ENCODE peak calls at places on chromosomes 3 and 15, in seven cellular contexts. One of them, this sample, is unnamed.

GRCh38 chr3:69250014-69250413 is 127.6 kb upstream of the LMOD3 start:
- DNase-seq in psoas muscle: no peak
- DNase-seq in fibroblast of lung: peak; percentile 34
- DNase-seq in DND-41: peak; percentile 12
- DNase-seq in WTC11: peak; percentile 65
- DNase-seq in BJ: no peak
- DNase-seq in lower lobe of right lung: no peak
- DNase-seq in this sample: no peak

GRCh38 chr3:110528305-110529121 is 543.1 kb upstream of the NECTIN3 start:
- DNase-seq in psoas muscle: no peak
- DNase-seq in DND-41: no peak
- DNase-seq in fibroblast of lung: no peak
- DNase-seq in WTC11: no peak
- DNase-seq in lower lobe of right lung: no peak
- DNase-seq in BJ: no peak
- DNase-seq in this sample: no peak

GRCh38 chr15:23983500-23984259 is 296.6 kb upstream of the NDN start:
- DNase-seq in BJ: no peak
- DNase-seq in DND-41: no peak
- DNase-seq in WTC11: no peak
- DNase-seq in psoas muscle: no peak
- DNase-seq in fibroblast of lung: no peak
- DNase-seq in lower lobe of right lung: no peak
- DNase-seq in this sample: no peak

GRCh38 chr3:175433026-175433668 is 574.0 kb downstream of the NAALADL2 start:
- DNase-seq in WTC11: no peak
- DNase-seq in BJ: peak; percentile 75
- DNase-seq in fibroblast of lung: peak; percentile 49
- DNase-seq in psoas muscle: no peak
- DNase-seq in DND-41: no peak
- DNase-seq in lower lobe of right lung: no peak
- DNase-seq in this sample: peak; percentile 11

GRCh38 chr3:60954049-60954448 is 297.2 kb downstream of the FHIT start:
- DNase-seq in WTC11: no peak
- DNase-seq in psoas muscle: no peak
- DNase-seq in DND-41: no peak
- DNase-seq in lower lobe of right lung: no peak
- DNase-seq in fibroblast of lung: peak; percentile 72
- DNase-seq in BJ: peak; percentile 4
- DNase-seq in this sample: no peak

GRCh38 chr15:58086479-58086878 is 21.0 kb upstream of the ALDH1A2 start:
- DNase-seq in WTC11: no peak
- DNase-seq in BJ: no peak
- DNase-seq in DND-41: no peak
- DNase-seq in fibroblast of lung: peak; percentile 42
- DNase-seq in psoas muscle: no peak
- DNase-seq in lower lobe of right lung: no peak
- DNase-seq in this sample: no peak

GRCh38 chr15:41561104-41561776 is 2.2 kb downstream of the TYRO3 start:
- DNase-seq in lower lobe of right lung: no peak
- DNase-seq in fibroblast of lung: no peak
- DNase-seq in DND-41: no peak
- DNase-seq in BJ: no peak
- DNase-seq in psoas muscle: no peak
- DNase-seq in WTC11: no peak
- DNase-seq in this sample: no peak

GRCh38 chr3:184632551-184632950 is 71.0 kb downstream of the EPHB3 start:
- DNase-seq in lower lobe of right lung: no peak
- DNase-seq in BJ: no peak
- DNase-seq in psoas muscle: no peak
- DNase-seq in DND-41: no peak
- DNase-seq in WTC11: no peak
- DNase-seq in fibroblast of lung: no peak
- DNase-seq in this sample: no peak

GRCh38 chr3:128491900-128492352 is 1.1 kb downstream of the GATA2 start:
- DNase-seq in lower lobe of right lung: no peak
- DNase-seq in psoas muscle: no peak
- DNase-seq in BJ: no peak
- DNase-seq in DND-41: no peak
- DNase-seq in WTC11: no peak
- DNase-seq in fibroblast of lung: peak; percentile 40
- DNase-seq in this sample: no peak

GRCh38 chr3:29307229-29307796 is 26.4 kb downstream of the RBMS3 start:
- DNase-seq in WTC11: no peak
- DNase-seq in psoas muscle: no peak
- DNase-seq in DND-41: no peak
- DNase-seq in lower lobe of right lung: no peak
- DNase-seq in BJ: no peak
- DNase-seq in fibroblast of lung: peak; percentile 11
- DNase-seq in this sample: peak; percentile 36

GRCh38 chr3:170740726-170741591 is 129.0 kb downstream of the RPL22L1 start:
- DNase-seq in fibroblast of lung: peak; percentile 81
- DNase-seq in BJ: peak; percentile 90
- DNase-seq in DND-41: no peak
- DNase-seq in psoas muscle: peak; percentile 60
- DNase-seq in lower lobe of right lung: no peak
- DNase-seq in WTC11: no peak
- DNase-seq in this sample: peak; percentile 42

GRCh38 chr15:99361541-99362185 is 110.4 kb downstream of the LRRC28 start:
- DNase-seq in fibroblast of lung: peak; percentile 64
- DNase-seq in DND-41: no peak
- DNase-seq in lower lobe of right lung: no peak
- DNase-seq in BJ: no peak
- DNase-seq in WTC11: no peak
- DNase-seq in psoas muscle: no peak
- DNase-seq in this sample: peak; percentile 14

GRCh38 chr3:27323087-27323570 is 46.1 kb downstream of the NEK10 start:
- DNase-seq in psoas muscle: no peak
- DNase-seq in fibroblast of lung: no peak
- DNase-seq in lower lobe of right lung: no peak
- DNase-seq in BJ: no peak
- DNase-seq in DND-41: no peak
- DNase-seq in WTC11: no peak
- DNase-seq in this sample: no peak

GRCh38 chr15:46331546-46331945 is 696.7 kb downstream of the SQOR start:
- DNase-seq in BJ: no peak
- DNase-seq in psoas muscle: no peak
- DNase-seq in DND-41: no peak
- DNase-seq in WTC11: no peak
- DNase-seq in fibroblast of lung: no peak
- DNase-seq in lower lobe of right lung: no peak
- DNase-seq in this sample: no peak

GRCh38 chr3:183532620-183533409 is 22.7 kb downstream of the KLHL6 start:
- DNase-seq in DND-41: no peak
- DNase-seq in fibroblast of lung: no peak
- DNase-seq in WTC11: no peak
- DNase-seq in lower lobe of right lung: no peak
- DNase-seq in BJ: no peak
- DNase-seq in psoas muscle: no peak
- DNase-seq in this sample: no peak

GRCh38 chr15:39209548-39210211 is 371.2 kb upstream of the THBS1 start:
- DNase-seq in psoas muscle: no peak
- DNase-seq in lower lobe of right lung: no peak
- DNase-seq in DND-41: no peak
- DNase-seq in WTC11: no peak
- DNase-seq in BJ: no peak
- DNase-seq in fibroblast of lung: no peak
- DNase-seq in this sample: no peak

GRCh38 chr3:66195347-66195783 is 25.4 kb upstream of the SLC25A26 start:
- DNase-seq in lower lobe of right lung: peak; percentile 57
- DNase-seq in WTC11: peak; percentile 73
- DNase-seq in DND-41: no peak
- DNase-seq in BJ: peak; percentile 3
- DNase-seq in psoas muscle: peak; percentile 44
- DNase-seq in fibroblast of lung: peak; percentile 72
- DNase-seq in this sample: peak; percentile 29

GRCh38 chr3:138600341-138600740 is 6.3 kb upstream of the CEP70 start:
- DNase-seq in DND-41: no peak
- DNase-seq in lower lobe of right lung: peak; percentile 52
- DNase-seq in psoas muscle: no peak
- DNase-seq in fibroblast of lung: no peak
- DNase-seq in BJ: no peak
- DNase-seq in WTC11: no peak
- DNase-seq in this sample: no peak

GRCh38 chr3:171566803-171567422 is 106.7 kb upstream of the TNIK start:
- DNase-seq in psoas muscle: no peak
- DNase-seq in fibroblast of lung: peak; percentile 62
- DNase-seq in WTC11: no peak
- DNase-seq in lower lobe of right lung: no peak
- DNase-seq in DND-41: no peak
- DNase-seq in BJ: no peak
- DNase-seq in this sample: no peak

GRCh38 chr15:81235781-81236507 is 39.3 kb downstream of the IL16 start:
- DNase-seq in DND-41: no peak
- DNase-seq in psoas muscle: peak; percentile 38
- DNase-seq in WTC11: no peak
- DNase-seq in BJ: peak; percentile 84
- DNase-seq in lower lobe of right lung: no peak
- DNase-seq in fibroblast of lung: peak; percentile 90
- DNase-seq in this sample: peak; percentile 94

GRCh38 chr3:108006077-108006675 is 84.7 kb downstream of the CD47 start:
- DNase-seq in DND-41: no peak
- DNase-seq in psoas muscle: no peak
- DNase-seq in WTC11: no peak
- DNase-seq in fibroblast of lung: peak; percentile 15
- DNase-seq in BJ: no peak
- DNase-seq in lower lobe of right lung: peak; percentile 50
- DNase-seq in this sample: no peak

GRCh38 chr15:25391971-25392733 is 46.7 kb downstream of the UBE3A start:
- DNase-seq in DND-41: no peak
- DNase-seq in BJ: peak; percentile 87
- DNase-seq in psoas muscle: no peak
- DNase-seq in WTC11: no peak
- DNase-seq in lower lobe of right lung: no peak
- DNase-seq in fibroblast of lung: peak; percentile 67
- DNase-seq in this sample: peak; percentile 49

GRCh38 chr15:79352206-79352605 is 41.3 kb downstream of the TMED3 start:
- DNase-seq in psoas muscle: no peak
- DNase-seq in DND-41: no peak
- DNase-seq in fibroblast of lung: no peak
- DNase-seq in lower lobe of right lung: no peak
- DNase-seq in BJ: no peak
- DNase-seq in WTC11: no peak
- DNase-seq in this sample: no peak

GRCh38 chr15:85404922-85405293 is 24.5 kb downstream of the AKAP13 start:
- DNase-seq in lower lobe of right lung: no peak
- DNase-seq in psoas muscle: no peak
- DNase-seq in BJ: no peak
- DNase-seq in WTC11: no peak
- DNase-seq in fibroblast of lung: no peak
- DNase-seq in DND-41: no peak
- DNase-seq in this sample: no peak

GRCh38 chr15:68783226-68784054 is 37.3 kb downstream of the ANP32A start:
- DNase-seq in WTC11: peak; percentile 77
- DNase-seq in fibroblast of lung: no peak
- DNase-seq in DND-41: peak; percentile 28
- DNase-seq in psoas muscle: peak; percentile 51
- DNase-seq in BJ: no peak
- DNase-seq in lower lobe of right lung: peak; percentile 75
- DNase-seq in this sample: no peak

GRCh38 chr3:109195812-109196211 is 59.3 kb downstream of the C3orf85 start:
- DNase-seq in WTC11: no peak
- DNase-seq in BJ: no peak
- DNase-seq in fibroblast of lung: peak; percentile 11
- DNase-seq in DND-41: no peak
- DNase-seq in psoas muscle: no peak
- DNase-seq in lower lobe of right lung: no peak
- DNase-seq in this sample: peak; percentile 56

GRCh38 chr3:147422934-147423599 is 13.9 kb downstream of the ZIC1 start:
- DNase-seq in BJ: no peak
- DNase-seq in WTC11: peak; percentile 63
- DNase-seq in fibroblast of lung: no peak
- DNase-seq in psoas muscle: no peak
- DNase-seq in DND-41: no peak
- DNase-seq in lower lobe of right lung: no peak
- DNase-seq in this sample: peak; percentile 78

GRCh38 chr3:147422226-147422933 is 13.2 kb downstream of the ZIC1 start:
- DNase-seq in lower lobe of right lung: no peak
- DNase-seq in WTC11: no peak
- DNase-seq in BJ: no peak
- DNase-seq in DND-41: no peak
- DNase-seq in psoas muscle: no peak
- DNase-seq in fibroblast of lung: no peak
- DNase-seq in this sample: peak; percentile 5

GRCh38 chr3:147420361-147421183 is 11.4 kb downstream of the ZIC1 start:
- DNase-seq in DND-41: no peak
- DNase-seq in BJ: no peak
- DNase-seq in lower lobe of right lung: no peak
- DNase-seq in psoas muscle: no peak
- DNase-seq in fibroblast of lung: no peak
- DNase-seq in WTC11: no peak
- DNase-seq in this sample: no peak

GRCh38 chr3:147419731-147420360 is 10.7 kb downstream of the ZIC1 start:
- DNase-seq in psoas muscle: no peak
- DNase-seq in fibroblast of lung: no peak
- DNase-seq in lower lobe of right lung: no peak
- DNase-seq in BJ: no peak
- DNase-seq in DND-41: no peak
- DNase-seq in WTC11: no peak
- DNase-seq in this sample: no peak

GRCh38 chr3:147421184-147421912 is 12.2 kb downstream of the ZIC1 start:
- DNase-seq in fibroblast of lung: no peak
- DNase-seq in BJ: no peak
- DNase-seq in DND-41: no peak
- DNase-seq in lower lobe of right lung: no peak
- DNase-seq in psoas muscle: no peak
- DNase-seq in WTC11: peak; percentile 72
- DNase-seq in this sample: peak; percentile 68
- TF ChIP-seq CTCF in fibroblast of lung: no peak
- TF ChIP-seq CTCF in BJ: no peak
- TF ChIP-seq CTCF in DND-41: no peak
- TF ChIP-seq CTCF in lower lobe of right lung: no peak
- TF ChIP-seq CTCF in psoas muscle: no peak
- TF ChIP-seq CTCF in WTC11: no peak
- TF ChIP-seq CTCF in this sample: peak; percentile 12

GRCh38 chr3:177123820-177124219 is 73.5 kb downstream of the TBL1XR1 start:
- DNase-seq in psoas muscle: no peak
- DNase-seq in DND-41: no peak
- DNase-seq in lower lobe of right lung: no peak
- DNase-seq in BJ: no peak
- DNase-seq in fibroblast of lung: no peak
- DNase-seq in WTC11: no peak
- DNase-seq in this sample: no peak
- TF ChIP-seq CTCF in psoas muscle: no peak
- TF ChIP-seq CTCF in DND-41: no peak
- TF ChIP-seq CTCF in lower lobe of right lung: no peak
- TF ChIP-seq CTCF in BJ: no peak
- TF ChIP-seq CTCF in fibroblast of lung: no peak
- TF ChIP-seq CTCF in WTC11: no peak
- TF ChIP-seq CTCF in this sample: no peak

GRCh38 chr15:66721501-66721937 is 19.5 kb downstream of the SMAD6 start:
- DNase-seq in lower lobe of right lung: no peak
- DNase-seq in WTC11: no peak
- DNase-seq in fibroblast of lung: no peak
- DNase-seq in DND-41: peak; percentile 44
- DNase-seq in psoas muscle: no peak
- DNase-seq in BJ: no peak
- DNase-seq in this sample: peak; percentile 28
- TF ChIP-seq CTCF in lower lobe of right lung: no peak
- TF ChIP-seq CTCF in WTC11: no peak
- TF ChIP-seq CTCF in fibroblast of lung: no peak
- TF ChIP-seq CTCF in DND-41: no peak
- TF ChIP-seq CTCF in psoas muscle: no peak
- TF ChIP-seq CTCF in BJ: no peak
- TF ChIP-seq CTCF in this sample: no peak

GRCh38 chr3:188573286-188573928 is 419.4 kb downstream of the LPP start:
- DNase-seq in WTC11: peak; percentile 18
- DNase-seq in DND-41: no peak
- DNase-seq in BJ: no peak
- DNase-seq in fibroblast of lung: no peak
- DNase-seq in psoas muscle: no peak
- DNase-seq in lower lobe of right lung: peak; percentile 42
- DNase-seq in this sample: no peak
- TF ChIP-seq CTCF in WTC11: no peak
- TF ChIP-seq CTCF in DND-41: no peak
- TF ChIP-seq CTCF in BJ: no peak
- TF ChIP-seq CTCF in fibroblast of lung: no peak
- TF ChIP-seq CTCF in psoas muscle: no peak
- TF ChIP-seq CTCF in lower lobe of right lung: no peak
- TF ChIP-seq CTCF in this sample: no peak

This sample was measured in brain microvascular endothelial cell.